ENCODE peak calls at places on chromosomes 13 and 19, in nine cellular contexts. T is activated T-cell treated with anti-CD3 and anti-CD28 coated beads for 4 hours; Z is BE2C; M is brain microvascular endothelial cell; W is type B pancreatic cell; H is T follicular helper cell; A is stimulated activated CD8-positive, alpha-beta memory T cell treated with anti-CD3 and anti-CD28 coated beads, Interleukin-12 subunit alpha, Interleukin-12 subunit beta, amount 100 ng/mL, for 1 hour; X is NCI-H2081; C is activated CD4-positive, alpha-beta T cell treated with anti-CD3 and anti-CD28 coated beads, Interleukin-2, amount 50 U/mL, for 24 hours. B is an unnamed sample.

GRCh38 chr13:46126074-46126473 is 21.2 kb upstream of the CPB2 start:
- DNase-seq in X (no peak), C (no peak), H (no peak), W (no peak), M (no peak), A (no peak), T (no peak), Z (no peak), B (no peak)

GRCh38 chr13:111623743-111624505 is 303.5 kb downstream of the TEX29 start:
- DNase-seq in M (no peak), C (no peak), Z (no peak), X (no peak), H (no peak), W (peak; percentile 39), T (no peak), A (no peak), B (no peak)

GRCh38 chr19:2229103-2230028 is 6.8 kb downstream of the PLEKHJ1 start:
- DNase-seq in Z (no peak), A (no peak), X (no peak), T (no peak), W (no peak), C (no peak), H (no peak), M (no peak), B (no peak)

GRCh38 chr19:5055457-5055776 is 86.5 kb downstream of the KDM4B start:
- DNase-seq in T (no peak), Z (no peak), A (no peak), H (no peak), W (no peak), M (no peak), C (no peak), X (no peak), B (no peak)

GRCh38 chr13:80096383-80096782 is 244.5 kb downstream of the SPRY2 start:
- DNase-seq in W (no peak), M (no peak), A (no peak), T (no peak), Z (no peak), H (no peak), C (no peak), X (no peak), B (no peak)

GRCh38 chr13:113157929-113158747 is at the start of gene PROZ:
- DNase-seq in M (no peak), H (no peak), A (no peak), T (no peak), W (peak; percentile 8), X (no peak), Z (peak; percentile 35), C (no peak), B (no peak)

GRCh38 chr13:30186644-30187431 is 120.5 kb downstream of the KATNAL1 start:
- DNase-seq in C (no peak), Z (no peak), M (no peak), H (no peak), X (peak; percentile 53), A (no peak), W (no peak), T (no peak), B (no peak)

GRCh38 chr19:2051771-2052704 is 994 bp upstream of the MKNK2 start:
- DNase-seq in M (no peak), A (no peak), W (no peak), C (no peak), X (no peak), H (peak; percentile 50), Z (no peak), T (no peak), B (no peak)